ENCODE peak calls at places on chromosomes 13 and 19, in ten cellular contexts. X is AG10803; M is mammary epithelial cell; F is hepatic stellate cell; E is effector memory CD8-positive, alpha-beta T cell; L is effector memory CD4-positive, alpha-beta T cell; D is activated T-cell treated with anti-CD3 and anti-CD28 coated beads for 1 hour; J is NCI-H1436; K is left cardiac atrium; R is naive thymus-derived CD8-positive, alpha-beta T cell. Y is an unnamed sample.

GRCh38 chr19:50664204-50664603 is 15.0 kb downstream of the C19orf81 start:
- DNase-seq in X (no peak), M (no peak), F (no peak), E (no peak), L (no peak), D (no peak), J (no peak), K (no peak), R (no peak), Y (no peak)

GRCh38 chr19:48391100-48392005 is at the start of gene KDELR1:
- DNase-seq in X (peak), M (peak), F (peak), E (peak), L (peak), D (peak), J (peak), K (peak), R (peak), Y (peak)

GRCh38 chr19:12802267-12803106 is 618 bp downstream of the THSD8 start:
- DNase-seq in X (no peak), M (no peak), F (peak), E (no peak), L (no peak), D (no peak), J (no peak), K (peak), R (no peak), Y (no peak)

GRCh38 chr19:55460670-55461258 is 678 bp downstream of the ISOC2 start:
- DNase-seq in X (peak), M (peak), F (peak), E (no peak), L (no peak), D (no peak), J (peak), K (peak), R (no peak), Y (peak)

GRCh38 chr13:107562222-107562621 is 653.1 kb downstream of the LIG4 start:
- DNase-seq in X (no peak), M (no peak), F (no peak), E (no peak), L (no peak), D (no peak), J (no peak), K (no peak), R (no peak), Y (no peak)

GRCh38 chr19:1067341-1068103 is 555 bp downstream of the ARHGAP45 start:
- DNase-seq in X (no peak), M (no peak), F (no peak), E (peak), L (peak), D (peak), J (no peak), K (no peak), R (peak), Y (no peak)

GRCh38 chr19:16078759-16079707 is 2.7 kb downstream of the TPM4 start:
- DNase-seq in X (peak), M (peak), F (peak), E (peak), L (peak), D (peak), J (peak), K (peak), R (peak), Y (peak)

GRCh38 chr13:75305057-75305456 is 176.9 kb downstream of the TBC1D4 start:
- DNase-seq in X (no peak), M (no peak), F (no peak), E (no peak), L (no peak), D (no peak), J (no peak), K (peak), R (no peak), Y (no peak)

GRCh38 chr19:53008061-53008778 is 5.5 kb upstream of the ERVV-1 start:
- DNase-seq in X (no peak), M (no peak), F (no peak), E (no peak), L (no peak), D (no peak), J (no peak), K (no peak), R (no peak), Y (no peak)